ENCODE peak calls at places on chromosomes 3 and 15, in six cellular contexts. One of them, this sample, is unnamed.

GRCh38 chr3:115418583-115418982 is 204.7 kb upstream of the GAP43 start:
- DNase-seq in cardiac fibroblast: no peak
- DNase-seq in amniotic stem cell: no peak
- DNase-seq in stimulated activated CD8-positive, alpha-beta memory T cell treated with anti-CD3 and anti-CD28 coated beads, Interleukin-15, amount 100 ng/mL, for 24 hours: no peak
- DNase-seq in CD4-positive, alpha-beta T cell: no peak
- DNase-seq in stimulated activated CD4-positive, alpha-beta T cell treated with anti-CD3 and anti-CD28 coated beads, TNF-alpha, amount 100 ng/mL, for 1 hour: no peak
- DNase-seq in this sample: no peak

GRCh38 chr3:85567074-85567676 is 608.4 kb downstream of the CADM2 start:
- DNase-seq in cardiac fibroblast: peak; percentile 65
- DNase-seq in stimulated activated CD4-positive, alpha-beta T cell treated with anti-CD3 and anti-CD28 coated beads, TNF-alpha, amount 100 ng/mL, for 1 hour: no peak
- DNase-seq in stimulated activated CD8-positive, alpha-beta memory T cell treated with anti-CD3 and anti-CD28 coated beads, Interleukin-15, amount 100 ng/mL, for 24 hours: no peak
- DNase-seq in CD4-positive, alpha-beta T cell: no peak
- DNase-seq in amniotic stem cell: no peak
- DNase-seq in this sample: no peak

GRCh38 chr3:157467165-157467564 is 30.5 kb downstream of the PTX3 start:
- DNase-seq in stimulated activated CD4-positive, alpha-beta T cell treated with anti-CD3 and anti-CD28 coated beads, TNF-alpha, amount 100 ng/mL, for 1 hour: no peak
- DNase-seq in amniotic stem cell: no peak
- DNase-seq in CD4-positive, alpha-beta T cell: no peak
- DNase-seq in stimulated activated CD8-positive, alpha-beta memory T cell treated with anti-CD3 and anti-CD28 coated beads, Interleukin-15, amount 100 ng/mL, for 24 hours: no peak
- DNase-seq in cardiac fibroblast: peak; percentile 72
- DNase-seq in this sample: no peak

GRCh38 chr3:160486459-160486869 is 36.9 kb upstream of the TRIM59 start:
- DNase-seq in cardiac fibroblast: peak; percentile 80
- DNase-seq in amniotic stem cell: peak; percentile 24
- DNase-seq in stimulated activated CD8-positive, alpha-beta memory T cell treated with anti-CD3 and anti-CD28 coated beads, Interleukin-15, amount 100 ng/mL, for 24 hours: no peak
- DNase-seq in CD4-positive, alpha-beta T cell: no peak
- DNase-seq in stimulated activated CD4-positive, alpha-beta T cell treated with anti-CD3 and anti-CD28 coated beads, TNF-alpha, amount 100 ng/mL, for 1 hour: no peak
- DNase-seq in this sample: no peak

GRCh38 chr15:101050647-101051290 is 131.6 kb downstream of the LRRK1 start:
- DNase-seq in amniotic stem cell: no peak
- DNase-seq in CD4-positive, alpha-beta T cell: no peak
- DNase-seq in stimulated activated CD4-positive, alpha-beta T cell treated with anti-CD3 and anti-CD28 coated beads, TNF-alpha, amount 100 ng/mL, for 1 hour: no peak
- DNase-seq in stimulated activated CD8-positive, alpha-beta memory T cell treated with anti-CD3 and anti-CD28 coated beads, Interleukin-15, amount 100 ng/mL, for 24 hours: no peak
- DNase-seq in cardiac fibroblast: no peak
- DNase-seq in this sample: no peak

GRCh38 chr15:100781061-100781960 is 98.3 kb upstream of the ALDH1A3 start:
- DNase-seq in stimulated activated CD8-positive, alpha-beta memory T cell treated with anti-CD3 and anti-CD28 coated beads, Interleukin-15, amount 100 ng/mL, for 24 hours: no peak
- DNase-seq in cardiac fibroblast: no peak
- DNase-seq in CD4-positive, alpha-beta T cell: no peak
- DNase-seq in amniotic stem cell: no peak
- DNase-seq in stimulated activated CD4-positive, alpha-beta T cell treated with anti-CD3 and anti-CD28 coated beads, TNF-alpha, amount 100 ng/mL, for 1 hour: no peak
- DNase-seq in this sample: no peak

GRCh38 chr15:38072007-38072506 is 137.6 kb downstream of the TMCO5A start:
- DNase-seq in stimulated activated CD4-positive, alpha-beta T cell treated with anti-CD3 and anti-CD28 coated beads, TNF-alpha, amount 100 ng/mL, for 1 hour: no peak
- DNase-seq in CD4-positive, alpha-beta T cell: no peak
- DNase-seq in amniotic stem cell: no peak
- DNase-seq in cardiac fibroblast: no peak
- DNase-seq in stimulated activated CD8-positive, alpha-beta memory T cell treated with anti-CD3 and anti-CD28 coated beads, Interleukin-15, amount 100 ng/mL, for 24 hours: no peak
- DNase-seq in this sample: no peak

GRCh38 chr3:54069961-54070360 is 52.4 kb upstream of the CACNA2D3 start:
- DNase-seq in cardiac fibroblast: no peak
- DNase-seq in amniotic stem cell: no peak
- DNase-seq in stimulated activated CD8-positive, alpha-beta memory T cell treated with anti-CD3 and anti-CD28 coated beads, Interleukin-15, amount 100 ng/mL, for 24 hours: no peak
- DNase-seq in CD4-positive, alpha-beta T cell: no peak
- DNase-seq in stimulated activated CD4-positive, alpha-beta T cell treated with anti-CD3 and anti-CD28 coated beads, TNF-alpha, amount 100 ng/mL, for 1 hour: no peak
- DNase-seq in this sample: no peak

This sample was measured in GOT3.